ENCODE peak calls at places on chromosomes 3 and 15, in five cellular contexts. Y is A549, O is GM03348, G is HCEC 1CT, U is fibroblast of lung. X is an unnamed sample.
A peak's percentile ranks its signal among the peaks of the same experiment; 100 is the strongest.

GRCh38 chr3:23865595-23866396 is 51.0 kb downstream of the NKIRAS1 start:
- DNase-seq in Y (no peak), O (no peak), G (peak; percentile 53), U (peak; percentile 37), X (no peak)

GRCh38 chr3:112007641-112008040 is 8.9 kb downstream of the TAGLN3 start:
- DNase-seq in Y (no peak), O (peak; percentile 47), G (peak; percentile 28), U (peak; percentile 54), X (no peak)

GRCh38 chr15:75349851-75350588 is 3.2 kb downstream of the NEIL1 start:
- DNase-seq in Y (no peak), O (no peak), G (no peak), U (no peak), X (no peak)

GRCh38 chr3:87076951-87077350 is 86.0 kb upstream of the VGLL3 start:
- DNase-seq in Y (peak; percentile 9), O (peak; percentile 27), G (peak; percentile 83), U (peak; percentile 81), X (no peak)

GRCh38 chr3:8713901-8714759 is 19.5 kb upstream of the CAV3 start:
- DNase-seq in Y (peak; percentile 54), O (peak; percentile 37), G (no peak), U (no peak), X (no peak)

GRCh38 chr3:117139681-117140080 is 430.1 kb downstream of the TUSC7 start:
- DNase-seq in Y (no peak), O (no peak), G (no peak), U (no peak), X (no peak)

GRCh38 chr15:57635300-57635944 is 43.7 kb downstream of the MYZAP start:
- DNase-seq in Y (no peak), O (no peak), G (no peak), U (no peak), X (no peak)

GRCh38 chr3:170740726-170741591 is 129.0 kb downstream of the RPL22L1 start:
- DNase-seq in Y (peak; percentile 28), O (peak; percentile 71), G (peak; percentile 83), U (peak; percentile 81), X (peak; percentile 68)

GRCh38 chr15:49645937-49646336 is 25.1 kb downstream of the DTWD1 start:
- DNase-seq in Y (no peak), O (peak; percentile 7), G (peak; percentile 7), U (peak; percentile 39), X (peak; percentile 54)

GRCh38 chr15:59543721-59544547 is 67.6 kb upstream of the GCNT3 start:
- DNase-seq in Y (no peak), O (no peak), G (no peak), U (no peak), X (no peak)

GRCh38 chr15:48766196-48766595 is 44.7 kb downstream of the CEP152 start:
- DNase-seq in Y (no peak), O (no peak), G (no peak), U (no peak), X (no peak)

GRCh38 chr3:55416381-55416821 is 70.7 kb downstream of the WNT5A start:
- DNase-seq in Y (no peak), O (peak; percentile 89), G (peak; percentile 87), U (peak; percentile 84), X (no peak)

X was measured in Right ventricle myocardium inferior.